ENCODE peak calls at places on chromosome 3, in eight cellular contexts. R is IMR-90, B is A549, P is transverse colon, W is adrenal gland, H is suprapubic skin, O is HCT116, A is prostate gland. S is an unnamed sample.

GRCh38 chr3:101873619-101874018 is 24.3 kb downstream of the NFKBIZ start:
- DNase-seq in R (peak; percentile 88), B (no peak), P (no peak), W (no peak), H (no peak), O (no peak), A (no peak), S (no peak)

GRCh38 chr3:129123314-129124060 is 1.9 kb upstream of the RAB43 start:
- DNase-seq in R (peak; percentile 50), B (peak; percentile 4), P (peak; percentile 27), W (no peak), H (no peak), O (no peak), A (no peak), S (peak; percentile 26)

GRCh38 chr3:53254190-53254809 is 1.5 kb downstream of the TKT start:
- DNase-seq in R (no peak), B (no peak), P (no peak), W (no peak), H (no peak), O (no peak), A (no peak), S (peak; percentile 60)

GRCh38 chr3:40911928-40912327 is 287.4 kb upstream of the CTNNB1 start:
- DNase-seq in R (no peak), B (no peak), P (no peak), W (no peak), H (no peak), O (no peak), A (no peak), S (no peak)

GRCh38 chr3:71247221-71247947 is 336.1 kb downstream of the FOXP1 start:
- DNase-seq in R (peak; percentile 67), B (peak; percentile 49), P (no peak), W (no peak), H (no peak), O (no peak), A (no peak), S (no peak)

GRCh38 chr3:57544181-57545125 is at the start of gene DNAH12:
- DNase-seq in R (no peak), B (peak; percentile 8), P (peak; percentile 14), W (peak; percentile 43), H (no peak), O (no peak), A (peak; percentile 43), S (no peak)

GRCh38 chr3:126511291-126511690 is 6.3 kb downstream of the UROC1 start:
- DNase-seq in R (no peak), B (no peak), P (no peak), W (no peak), H (no peak), O (no peak), A (no peak), S (no peak)

GRCh38 chr3:152356870-152357276 is 88.1 kb downstream of the MBNL1 start:
- DNase-seq in R (no peak), B (no peak), P (no peak), W (no peak), H (no peak), O (no peak), A (no peak), S (no peak)

GRCh38 chr3:179651687-179652466 is 963 bp upstream of the USP13 start:
- DNase-seq in R (no peak), B (no peak), P (no peak), W (no peak), H (no peak), O (no peak), A (no peak), S (no peak)

GRCh38 chr3:138114431-138114918 is 933 bp downstream of the DZIP1L start:
- DNase-seq in R (peak; percentile 43), B (no peak), P (no peak), W (no peak), H (no peak), O (no peak), A (no peak), S (no peak)

GRCh38 chr3:155194973-155195372 is 98.5 kb downstream of the STRIT1 start:
- DNase-seq in R (no peak), B (no peak), P (no peak), W (no peak), H (no peak), O (no peak), A (no peak), S (no peak)

GRCh38 chr3:10322355-10322715 is 1.4 kb upstream of the SEC13 start:
- DNase-seq in R (no peak), B (peak; percentile 41), P (no peak), W (no peak), H (no peak), O (peak; percentile 29), A (no peak), S (no peak)

GRCh38 chr3:58188921-58189451 is 21.8 kb downstream of the DNASE1L3 start:
- DNase-seq in R (no peak), B (no peak), P (no peak), W (no peak), H (no peak), O (no peak), A (no peak), S (no peak)

GRCh38 chr3:14440531-14441239 is 38.3 kb downstream of the SLC6A6 start:
- DNase-seq in R (peak; percentile 48), B (no peak), P (no peak), W (no peak), H (no peak), O (no peak), A (no peak), S (no peak)

GRCh38 chr3:174247671-174248070 is 611.5 kb upstream of the NAALADL2 start:
- DNase-seq in R (no peak), B (no peak), P (no peak), W (no peak), H (no peak), O (no peak), A (no peak), S (no peak)

GRCh38 chr3:132004571-132004970 is 30.2 kb downstream of the CPNE4 start:
- DNase-seq in R (no peak), B (no peak), P (no peak), W (no peak), H (no peak), O (no peak), A (no peak), S (no peak)

GRCh38 chr3:149247929-149248691 is 26.5 kb upstream of the CP start:
- DNase-seq in R (peak; percentile 36), B (no peak), P (no peak), W (no peak), H (no peak), O (no peak), A (no peak), S (peak; percentile 38)
- TF ChIP-seq POLR2A in R (no peak), B (no peak), P (no peak), W (no peak), H (no peak), O (no peak), A (no peak), S (no peak)

DNA sequence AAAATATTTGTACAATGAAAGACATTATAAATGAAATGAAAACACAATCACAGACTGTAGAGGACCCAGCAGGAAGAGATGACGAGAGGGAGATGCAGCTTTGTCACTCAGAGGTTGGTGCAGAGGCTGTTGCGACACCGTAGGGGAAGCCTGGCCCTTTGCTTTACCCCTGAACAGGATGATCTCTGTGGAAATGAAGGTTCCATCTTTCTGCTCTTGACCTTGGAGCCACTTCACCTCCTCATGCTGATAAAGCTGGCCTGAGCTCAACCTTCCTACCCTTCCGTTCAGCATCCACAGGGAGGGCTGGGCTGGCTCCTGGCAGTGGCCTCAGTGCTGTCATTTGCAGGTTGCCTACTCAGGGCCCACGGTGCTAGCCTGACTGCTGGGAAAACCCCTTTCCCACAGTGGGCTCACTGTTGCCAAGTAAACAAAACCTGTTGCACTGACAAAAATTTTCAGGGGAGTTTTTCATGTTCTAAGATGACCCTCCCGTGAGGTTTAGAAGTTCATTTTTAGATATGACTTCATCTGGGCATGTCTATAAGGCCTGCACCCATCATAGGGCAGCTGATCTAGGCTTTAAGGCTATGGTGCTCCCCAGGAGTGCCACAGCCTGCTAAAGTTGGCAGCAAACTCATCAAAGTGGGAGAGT is 3.0 kb upstream of the CD80 start:
- DNase-seq in R (no peak), B (no peak), P (no peak), W (no peak), H (no peak), O (no peak), A (no peak), S (no peak)
- TF ChIP-seq POLR2A in R (no peak), B (no peak), P (no peak), W (no peak), H (no peak), O (no peak), A (no peak), S (no peak)

DNA sequence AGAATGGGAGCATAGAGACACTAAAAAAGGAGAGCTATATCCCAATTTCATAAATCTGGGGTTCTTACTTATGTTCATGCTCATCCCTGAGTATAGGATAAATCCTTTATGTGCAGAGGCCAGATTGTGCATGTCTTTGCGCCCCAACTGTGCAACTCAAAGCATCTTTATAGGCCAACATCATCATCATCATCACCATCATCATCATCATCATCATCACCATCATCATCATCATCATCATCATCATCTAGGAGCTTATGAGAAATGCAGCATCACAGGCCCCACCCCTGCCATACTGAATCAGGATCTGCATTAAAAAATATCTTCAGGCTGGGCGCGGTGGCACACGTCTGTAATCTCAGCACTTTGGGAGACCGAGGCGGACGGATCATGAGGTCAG is 45.5 kb downstream of the DPPA2 start:
- DNase-seq in R (no peak), B (no peak), P (no peak), W (no peak), H (no peak), O (no peak), A (no peak), S (no peak)
- TF ChIP-seq POLR2A in R (no peak), B (no peak), P (no peak), W (no peak), H (no peak), O (no peak), A (no peak), S (no peak)

DNA sequence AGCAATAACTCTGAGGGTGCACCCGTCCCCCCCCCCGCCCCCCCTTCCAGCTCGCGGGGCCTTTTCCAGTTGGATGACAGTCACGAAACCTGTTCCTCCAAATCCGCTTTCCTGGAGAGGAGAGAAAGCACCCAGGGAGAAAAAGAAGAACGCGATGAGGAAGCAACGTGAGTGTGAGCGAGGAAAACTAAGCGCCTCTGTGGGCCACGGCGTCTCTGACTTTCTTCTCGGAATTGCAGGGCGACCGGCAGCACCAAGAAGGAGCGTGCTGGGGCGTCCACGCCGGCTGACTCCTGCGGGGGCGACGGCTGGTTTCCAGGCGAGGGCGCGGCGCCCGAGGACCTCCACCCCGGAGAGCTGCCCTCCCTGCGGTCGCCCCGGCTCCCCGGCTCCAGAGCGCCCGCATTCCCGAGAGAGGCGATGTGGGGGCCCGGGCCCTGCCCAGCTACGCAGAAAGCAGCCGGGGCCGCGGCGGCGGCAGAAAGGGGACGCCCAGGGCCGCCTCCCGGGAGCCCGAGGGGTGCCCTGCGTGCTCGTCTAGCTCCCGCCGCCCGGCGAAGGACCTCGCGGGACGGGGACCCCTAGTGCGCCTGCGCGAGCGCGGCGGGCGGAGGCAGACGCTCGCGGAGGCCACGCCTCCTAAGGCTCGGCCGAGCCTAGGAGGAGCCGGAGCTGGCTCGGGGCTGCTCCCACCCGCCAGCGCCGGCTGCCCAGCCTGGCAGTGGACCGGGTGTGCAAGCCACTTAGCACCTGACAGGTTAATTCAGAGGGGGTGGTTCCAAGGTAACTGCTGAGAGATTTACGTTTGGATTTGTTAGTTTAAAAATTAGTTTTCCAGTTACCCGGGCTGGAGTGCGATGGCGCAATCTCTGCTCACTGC is 15.3 kb upstream of the ADIPOQ start:
- DNase-seq in R (peak; percentile 72), B (peak; percentile 91), P (peak; percentile 83), W (peak; percentile 79), H (no peak), O (peak; percentile 49), A (peak; percentile 72), S (peak; percentile 88)
- TF ChIP-seq POLR2A in R (peak; percentile 34), B (peak; percentile 74), P (no peak), W (no peak), H (no peak), O (peak; percentile 89), A (peak; percentile 61), S (no peak)

GRCh38 chr3:88149516-88150362 is at the start of gene C3orf38:
- DNase-seq in R (peak; percentile 89), B (peak; percentile 85), P (peak; percentile 87), W (peak; percentile 92), H (peak; percentile 91), O (peak; percentile 90), A (peak; percentile 84), S (peak; percentile 91)
- TF ChIP-seq POLR2A in R (no peak), B (peak; percentile 65), P (peak; percentile 76), W (peak; percentile 49), H (peak; percentile 45), O (peak; percentile 5), A (peak; percentile 41), S (peak; percentile 48)